ENCODE peak calls at places on chromosomes 6 and 20, in five cellular contexts. H, S, J, I and D are unnamed samples.

GRCh38 chr6:53616450-53617357 is 48.9 kb downstream of the KLHL31 start:
- DNase-seq in I (no peak), S (peak; percentile 69), J (no peak), H (peak; percentile 23), D (no peak)

GRCh38 chr6:51820555-51820954 is 266.9 kb downstream of the PKHD1 start:
- DNase-seq in I (no peak), J (no peak), H (no peak), S (no peak), D (no peak)

GRCh38 chr6:140371360-140371870 is 997.0 kb upstream of the CITED2 start:
- DNase-seq in S (no peak), I (no peak), J (no peak), H (no peak), D (no peak)

GRCh38 chr6:152746172-152746553 is 4.4 kb upstream of the VIP start:
- DNase-seq in J (no peak), H (no peak), I (no peak), S (peak; percentile 8), D (no peak)

GRCh38 chr6:167679137-167679736 is 147.5 kb upstream of the AFDN start:
- DNase-seq in J (no peak), H (no peak), I (no peak), S (no peak), D (no peak)

GRCh38 chr6:87483929-87484328 is 11.2 kb downstream of the SLC35A1 start:
- DNase-seq in I (no peak), S (peak; percentile 87), J (no peak), H (peak; percentile 94), D (no peak)

GRCh38 chr6:111614833-111615582 is 9.3 kb upstream of the TRAF3IP2 start:
- DNase-seq in S (peak; percentile 44), J (peak; percentile 50), H (peak; percentile 75), I (no peak), D (no peak)

GRCh38 chr6:63066053-63066704 is 145.1 kb upstream of the FKBP1C start:
- DNase-seq in S (peak; percentile 34), H (peak; percentile 91), J (no peak), I (no peak), D (no peak)

GRCh38 chr6:125858427-125859320 is 67.9 kb downstream of the NCOA7 start:
- DNase-seq in I (peak; percentile 3), J (peak; percentile 85), S (peak; percentile 64), H (peak; percentile 95), D (no peak)

GRCh38 chr6:45835725-45836437 is 179.8 kb downstream of the CLIC5 start:
- DNase-seq in J (no peak), H (no peak), I (no peak), S (no peak), D (no peak)

GRCh38 chr20:48771542-48771941 is 56.3 kb downstream of the PREX1 start:
- DNase-seq in S (no peak), H (no peak), I (no peak), J (no peak), D (no peak)

GRCh38 chr6:54010340-54011276 is 100.6 kb upstream of the MLIP start:
- DNase-seq in I (no peak), S (no peak), J (no peak), H (no peak), D (no peak)

GRCh38 chr6:113779656-113780055 is 77.5 kb upstream of the MARCKS start:
- DNase-seq in S (no peak), H (no peak), J (no peak), I (no peak), D (no peak)

GRCh38 chr20:47003223-47003622 is 108.6 kb downstream of the EYA2 start:
- DNase-seq in J (no peak), H (no peak), S (no peak), I (no peak), D (no peak)

GRCh38 chr6:52231411-52232127 is 12.7 kb downstream of the IL17F start:
- DNase-seq in S (no peak), H (no peak), J (no peak), I (no peak), D (no peak)

GRCh38 chr6:15274696-15275387 is 29.0 kb downstream of the JARID2 start:
- DNase-seq in J (no peak), H (peak; percentile 73), S (no peak), I (no peak), D (no peak)

GRCh38 chr6:32763417-32763816 is at the start of gene HLA-DQB2:
- DNase-seq in S (no peak), J (no peak), H (no peak), I (no peak), D (no peak)

GRCh38 chr20:60095456-60095855 is 137.2 kb downstream of the CDH26 start:
- DNase-seq in S (no peak), J (no peak), I (no peak), H (no peak), D (no peak)

GRCh38 chr6:132333639-132334516 is 67.4 kb downstream of the MOXD1 start:
- DNase-seq in S (peak; percentile 79), I (no peak), J (no peak), H (peak; percentile 94), D (no peak)

GRCh38 chr6:1872649-1873131 is 263.0 kb downstream of the FOXC1 start:
- DNase-seq in H (peak; percentile 88), S (no peak), J (no peak), I (no peak), D (no peak)

GRCh38 chr20:22226849-22227248 is 357.5 kb downstream of the FOXA2 start:
- DNase-seq in S (no peak), J (no peak), I (no peak), H (no peak), D (no peak)

GRCh38 chr6:15901141-15902115 is 227.5 kb upstream of the MYLIP start:
- DNase-seq in J (no peak), H (no peak), S (no peak), I (no peak), D (peak; percentile 39)

GRCh38 chr6:53734473-53735299 is 60.1 kb upstream of the LRRC1 start:
- DNase-seq in I (no peak), S (peak; percentile 92), J (peak; percentile 34), H (peak; percentile 79), D (no peak)

GRCh38 chr20:36760647-36761046 is 12.9 kb downstream of the DSN1 start:
- DNase-seq in I (no peak), J (no peak), H (no peak), S (no peak), D (no peak)

GRCh38 chr6:116476021-116476678 is 15.0 kb downstream of the CALHM6 start:
- DNase-seq in I (no peak), J (no peak), H (no peak), S (no peak), D (no peak)

GRCh38 chr6:138572200-138572875 is 73.0 kb upstream of the NHSL1 start:
- DNase-seq in S (no peak), H (peak; percentile 88), I (no peak), J (no peak), D (no peak)

GRCh38 chr20:46260480-46260879 is 47.8 kb downstream of the CDH22 start:
- DNase-seq in I (no peak), H (no peak), S (no peak), J (no peak), D (no peak)

GRCh38 chr6:81561731-81562130 is 190.8 kb downstream of the TENT5A start:
- DNase-seq in I (no peak), H (no peak), J (no peak), S (no peak), D (no peak)

GRCh38 chr6:160730911-160731310 is 28.9 kb downstream of the PLG start:
- DNase-seq in I (no peak), S (no peak), J (no peak), H (peak; percentile 62), D (no peak)

GRCh38 chr20:1830240-1830639 is 65.0 kb upstream of the SIRPA start:
- DNase-seq in H (peak; percentile 45), I (no peak), J (peak; percentile 83), S (peak; percentile 18), D (no peak)

GRCh38 chr6:82364087-82365010 is 732 bp downstream of the TPBG start:
- DNase-seq in I (no peak), S (peak; percentile 60), H (peak; percentile 91), J (peak; percentile 47), D (no peak)

GRCh38 chr6:31752739-31753319 is 9.6 kb upstream of the SAPCD1 start:
- DNase-seq in J (no peak), I (no peak), S (no peak), H (no peak), D (no peak)